ENCODE peak calls at places on chromosome 7, in seven cellular contexts. D is prostate gland; P is left ventricle myocardium inferior; F is B cell; Y is HFF-Myc; T is gastrocnemius medialis; J is stimulated activated naive CD4-positive, alpha-beta T cell. R is an unnamed sample.
A peak's percentile ranks its signal among the peaks of the same experiment; 100 is the strongest.

GRCh38 chr7:120989571-120990220 is 1.2 kb downstream of the CPED1 start:
- DNase-seq in D (no peak), P (peak; percentile 22), F (no peak), Y (no peak), T (peak; percentile 35), J (no peak), R (peak; percentile 84)

GRCh38 chr7:87220734-87221215 is 1.2 kb upstream of the TMEM243 start:
- DNase-seq in D (peak; percentile 22), P (no peak), F (no peak), Y (no peak), T (peak; percentile 22), J (no peak), R (no peak)

GRCh38 chr7:50303082-50303893 is 1.2 kb upstream of the IKZF1 start:
- DNase-seq in D (no peak), P (no peak), F (no peak), Y (no peak), T (no peak), J (peak; percentile 48), R (no peak)

GRCh38 chr7:50379082-50379481 is 71.1 kb downstream of the FIGNL1 start:
- DNase-seq in D (peak; percentile 59), P (no peak), F (no peak), Y (no peak), T (no peak), J (no peak), R (no peak)

GRCh38 chr7:47807126-47807525 is 141.1 kb downstream of the PKD1L1 start:
- DNase-seq in D (no peak), P (no peak), F (no peak), Y (no peak), T (no peak), J (no peak), R (no peak)

GRCh38 chr7:79096361-79096805 is 357.1 kb downstream of the MAGI2 start:
- DNase-seq in D (no peak), P (no peak), F (no peak), Y (no peak), T (no peak), J (no peak), R (no peak)

GRCh38 chr7:5824297-5824610 is 42.8 kb upstream of the RNF216 start:
- DNase-seq in D (no peak), P (no peak), F (no peak), Y (no peak), T (no peak), J (peak; percentile 53), R (no peak)

GRCh38 chr7:128098629-128099028 is 67.4 kb upstream of the LRRC4 start:
- DNase-seq in D (no peak), P (no peak), F (no peak), Y (no peak), T (no peak), J (no peak), R (no peak)

GRCh38 chr7:142637240-142637639 is 112.0 kb upstream of the PRSS1 start:
- DNase-seq in D (no peak), P (no peak), F (no peak), Y (no peak), T (no peak), J (no peak), R (no peak)

GRCh38 chr7:45990276-45990675 is 69.2 kb upstream of the IGFBP3 start:
- DNase-seq in D (no peak), P (no peak), F (no peak), Y (no peak), T (no peak), J (no peak), R (no peak)

GRCh38 chr7:32023353-32023752 is 46.9 kb downstream of the PDE1C start:
- DNase-seq in D (no peak), P (no peak), F (no peak), Y (no peak), T (no peak), J (no peak), R (no peak)

GRCh38 chr7:98211676-98212531 is 665 bp downstream of the BHLHA15 start:
- DNase-seq in D (no peak), P (no peak), F (no peak), Y (no peak), T (peak; percentile 23), J (no peak), R (no peak)

GRCh38 chr7:154484406-154484805 is 432.2 kb downstream of the DPP6 start:
- DNase-seq in D (no peak), P (no peak), F (no peak), Y (no peak), T (no peak), J (no peak), R (no peak)

GRCh38 chr7:4776160-4776623 is 769 bp downstream of the AP5Z1 start:
- DNase-seq in D (no peak), P (no peak), F (no peak), Y (no peak), T (no peak), J (no peak), R (no peak)

GRCh38 chr7:92279429-92280031 is 33.8 kb downstream of the ANKIB1 start:
- DNase-seq in D (no peak), P (no peak), F (no peak), Y (no peak), T (no peak), J (no peak), R (no peak)